ENCODE peak calls at places on chromosomes 11 and 22, in four cellular contexts. O is WTC11, Z is H1, V is SK-N-SH. I is an unnamed sample.
A peak's percentile ranks its signal among the peaks of the same experiment; 100 is the strongest.

GRCh38 chr22:41485033-41485432 is 16.1 kb downstream of the ACO2 start:
- DNase-seq in O (no peak), Z (no peak), V (no peak), I (no peak)

GRCh38 chr22:48382197-48382596 is 1445.5 kb downstream of the BRD1 start:
- DNase-seq in O (no peak), Z (no peak), V (peak; percentile 30), I (no peak)

GRCh38 chr11:42824067-42824466 is 487.7 kb upstream of the API5 start:
- DNase-seq in O (no peak), Z (no peak), V (no peak), I (no peak)

GRCh38 chr11:45500457-45500856 is 165.0 kb downstream of the CHST1 start:
- DNase-seq in O (no peak), Z (no peak), V (peak; percentile 40), I (no peak)

GRCh38 chr11:10864688-10865087 is 6.8 kb upstream of the ZBED5 start:
- DNase-seq in O (no peak), Z (no peak), V (no peak), I (no peak)

GRCh38 chr11:92163879-92164278 is 60.7 kb upstream of the FAT3 start:
- DNase-seq in O (no peak), Z (no peak), V (no peak), I (no peak)

GRCh38 chr11:9330387-9331384 is 16.3 kb upstream of the TMEM41B start:
- DNase-seq in O (no peak), Z (no peak), V (no peak), I (no peak)

GRCh38 chr22:18077087-18077638 is 627 bp upstream of the PEX26 start:
- DNase-seq in O (no peak), Z (no peak), V (no peak), I (no peak)

GRCh38 chr11:113334183-113334582 is 19.8 kb downstream of the TTC12 start:
- DNase-seq in O (no peak), Z (no peak), V (no peak), I (no peak)

GRCh38 chr11:2807801-2808241 is 77.8 kb downstream of the CDKN1C start:
- DNase-seq in O (peak; percentile 9), Z (no peak), V (no peak), I (no peak)
- TF ChIP-seq TEAD4 in O (no peak), Z (no peak), V (no peak), I (no peak)

GRCh38 chr11:68658097-68658496 is 26.2 kb upstream of the GAL start:
- DNase-seq in O (no peak), Z (no peak), V (no peak), I (no peak)

GRCh38 chr11:68658661-68659060 is 25.7 kb upstream of the GAL start:
- DNase-seq in O (no peak), Z (no peak), V (peak; percentile 66), I (no peak)

GRCh38 chr11:68661014-68661413 is 23.3 kb upstream of the GAL start:
- DNase-seq in O (no peak), Z (no peak), V (no peak), I (no peak)

GRCh38 chr11:68660066-68660810 is 24.1 kb upstream of the GAL start:
- DNase-seq in O (no peak), Z (no peak), V (no peak), I (no peak)

DNA sequence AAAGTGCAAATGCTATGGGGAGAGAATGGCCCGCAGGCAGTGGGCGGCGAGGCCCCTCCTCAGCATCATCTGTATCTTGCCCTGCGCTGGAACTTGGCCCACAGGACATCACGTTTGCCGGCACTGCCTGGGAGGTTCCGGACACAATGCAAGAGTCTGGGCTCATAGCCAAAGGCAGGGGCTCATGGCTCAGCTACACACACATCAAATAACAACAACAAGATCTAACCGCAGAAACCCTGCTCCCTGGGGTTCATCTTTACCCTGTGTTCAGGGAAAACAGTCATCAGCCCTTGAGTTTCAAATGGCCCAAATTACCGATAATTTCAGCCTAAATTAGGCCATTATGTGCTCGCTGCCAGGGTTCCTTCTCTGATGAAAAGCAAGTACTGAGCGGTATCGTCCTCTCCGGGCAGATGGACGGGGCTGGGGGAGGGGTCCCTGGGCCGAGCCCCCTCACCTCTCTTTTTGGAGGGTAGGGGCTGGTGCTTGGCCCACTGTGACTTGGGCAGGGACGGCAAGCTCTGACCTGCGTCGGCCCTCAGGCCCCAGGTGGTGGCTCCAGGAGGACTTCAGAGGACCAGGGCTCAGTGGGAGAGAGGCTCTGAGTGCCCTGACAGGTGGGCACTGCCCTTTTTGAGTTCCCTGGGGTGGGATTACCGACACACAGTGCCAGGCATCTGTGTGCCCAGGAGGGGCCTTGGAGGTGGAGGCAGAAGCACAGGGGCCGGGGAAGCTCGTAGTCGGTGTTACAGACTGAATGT is 25.0 kb upstream of the GAL start:
- DNase-seq in O (no peak), Z (no peak), V (peak; percentile 89), I (peak; percentile 30)
- TF ChIP-seq TEAD4 in O (no peak), Z (no peak), V (no peak), I (no peak)

DNA sequence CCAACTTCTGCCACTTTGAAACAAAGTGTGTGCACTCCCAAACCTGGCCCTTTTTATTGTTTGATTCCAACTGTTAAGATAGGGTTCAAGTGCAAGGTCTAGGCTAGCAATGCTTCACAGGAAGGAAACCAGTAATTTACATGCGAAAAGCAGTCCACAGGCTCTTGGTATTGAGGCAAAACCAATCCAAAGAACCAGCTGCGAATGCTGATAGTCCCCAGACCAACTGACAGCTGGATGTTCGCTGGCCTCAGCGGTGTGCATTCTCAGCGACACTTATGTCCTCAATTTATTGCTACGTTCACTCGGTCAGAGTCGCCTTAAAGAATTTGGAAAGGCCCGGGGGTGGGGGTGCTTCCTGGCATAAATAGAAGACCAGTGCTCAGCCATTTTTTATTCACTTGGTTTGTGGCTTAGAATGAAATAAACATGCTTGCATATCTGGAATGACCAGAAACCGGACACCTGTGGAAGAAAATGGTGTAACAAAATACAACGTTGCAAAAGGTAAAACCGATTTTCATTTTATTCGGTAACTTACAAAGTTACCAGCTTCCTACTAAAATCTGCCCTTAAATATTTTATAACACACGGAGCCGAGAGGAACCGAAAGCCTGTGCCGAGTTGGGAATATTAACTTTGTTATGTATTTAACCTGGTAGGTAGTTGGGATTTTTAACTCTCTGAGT is 1.6 kb downstream of the CPT1A start:
- DNase-seq in O (no peak), Z (no peak), V (no peak), I (peak; percentile 58)
- TF ChIP-seq TEAD4 in O (no peak), Z (no peak), V (no peak), I (peak; percentile 37)

DNA sequence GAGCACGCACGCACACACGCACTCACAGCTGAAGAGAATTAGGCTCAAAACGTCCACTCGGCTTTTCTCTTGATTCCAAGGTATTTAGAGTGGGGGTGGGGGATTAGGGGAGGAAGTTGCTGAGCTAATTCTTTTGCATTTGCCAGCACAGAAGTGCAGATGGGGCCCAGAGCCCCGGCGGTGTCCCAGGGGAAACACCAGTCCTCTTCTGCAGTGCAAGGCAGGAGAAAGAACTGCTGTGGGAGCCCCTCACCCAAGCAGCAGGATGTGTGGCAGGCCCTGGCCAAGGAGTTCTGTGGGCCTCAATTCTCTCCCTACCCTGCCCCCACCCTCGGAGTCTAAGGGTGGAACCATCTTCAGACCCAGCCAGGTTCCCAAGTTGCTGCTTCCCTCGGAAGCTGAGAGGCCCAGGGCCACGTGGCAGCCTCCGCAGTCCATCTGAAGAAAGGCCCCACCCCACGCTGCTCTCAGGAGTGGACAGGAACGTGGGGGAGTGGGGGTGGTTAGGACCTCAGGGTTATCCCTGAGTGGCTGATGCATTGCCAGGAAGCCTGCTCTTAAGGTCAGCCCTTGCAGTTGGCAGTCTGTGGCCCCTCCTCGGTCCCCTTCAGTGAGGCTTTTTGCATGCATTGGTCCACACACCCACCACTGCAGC is 3.8 kb upstream of the KCNQ1OT1 start:
- DNase-seq in O (no peak), Z (no peak), V (no peak), I (no peak)
- TF ChIP-seq TEAD4 in O (no peak), Z (no peak), V (no peak), I (no peak)

GRCh38 chr11:126400019-126400962 is 44.8 kb downstream of the ST3GAL4 start:
- DNase-seq in O (no peak), Z (no peak), V (no peak), I (no peak)
- TF ChIP-seq TEAD4 in O (no peak), Z (no peak), V (no peak), I (no peak)

DNA sequence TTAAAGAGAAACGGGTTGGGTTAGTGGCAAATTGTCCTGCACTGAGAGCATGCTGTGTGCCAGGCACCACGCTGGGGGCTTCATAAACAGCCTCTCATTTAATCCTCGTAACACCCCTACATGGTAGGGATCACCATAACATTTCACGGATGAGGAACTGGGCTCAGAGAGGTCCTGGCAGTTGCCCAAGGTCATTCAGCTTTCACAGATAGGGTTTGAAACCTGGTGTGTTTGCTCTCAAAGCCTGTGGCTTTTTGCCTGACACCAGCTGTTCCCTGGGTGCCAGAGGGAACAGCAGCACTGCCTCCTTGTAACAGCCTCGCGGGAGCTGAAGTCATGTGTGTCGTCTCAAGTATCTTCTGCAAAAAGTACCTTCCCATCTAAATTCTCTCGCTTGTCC is 423.7 kb downstream of the MN1 start:
- DNase-seq in O (no peak), Z (no peak), V (no peak), I (no peak)
- TF ChIP-seq TEAD4 in O (no peak), Z (no peak), V (no peak), I (no peak)

GRCh38 chr11:26551186-26551801 is 20.8 kb downstream of the MUC15 start:
- DNase-seq in O (no peak), Z (no peak), V (no peak), I (no peak)
- TF ChIP-seq TEAD4 in O (no peak), Z (no peak), V (no peak), I (no peak)

DNA sequence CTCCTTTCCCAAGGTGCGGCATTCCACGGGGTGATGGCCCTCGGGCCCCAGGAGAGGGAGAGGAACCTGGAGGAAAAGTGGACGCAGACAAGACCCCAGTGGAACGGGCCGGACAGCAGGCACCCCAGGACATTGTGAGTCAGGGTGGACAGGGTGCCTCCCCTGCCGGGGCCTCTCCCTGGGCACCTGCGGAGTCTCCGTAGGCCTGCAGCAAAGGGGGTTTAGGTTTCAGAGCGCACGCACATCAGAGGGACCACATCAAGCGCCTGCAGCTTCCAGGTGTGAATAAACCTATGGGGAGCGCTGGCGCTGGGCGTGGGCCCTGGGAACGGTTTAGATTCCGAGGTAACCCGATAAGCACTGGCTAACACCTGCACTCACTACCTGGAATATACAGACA is 22.7 kb upstream of the FGF19 start:
- DNase-seq in O (no peak), Z (no peak), V (no peak), I (no peak)
- TF ChIP-seq TEAD4 in O (no peak), Z (no peak), V (no peak), I (no peak)

I was measured in K562.